ENCODE peak calls at places on chromosomes 1 and 21, in four cellular contexts. P is MV-4-11, Q is NCI-H1092, G is HTR-8/SVneo. E is an unnamed sample.

GRCh38 chr1:173661271-173661670 is 8.4 kb downstream of the ANKRD45 start:
- DNase-seq in G (no peak), P (no peak), Q (no peak), E (no peak)

GRCh38 chr1:110187139-110187890 is 22.8 kb upstream of the KCNC4 start:
- DNase-seq in G (peak; percentile 35), P (no peak), Q (no peak), E (no peak)

GRCh38 chr1:177424746-177425145 is 254.0 kb downstream of the BRINP2 start:
- DNase-seq in P (no peak), Q (no peak), G (no peak), E (no peak)

GRCh38 chr21:26097475-26097874 is 73.1 kb downstream of the APP start:
- DNase-seq in G (no peak), P (no peak), Q (no peak), E (no peak)

GRCh38 chr1:27763358-27763757 is 9.7 kb upstream of the STX12 start:
- DNase-seq in Q (no peak), G (no peak), P (no peak), E (no peak)

GRCh38 chr1:24754229-24754628 is 9.0 kb downstream of the CLIC4 start:
- DNase-seq in P (no peak), Q (no peak), G (no peak), E (no peak)

GRCh38 chr1:172002725-172003345 is 161.5 kb downstream of the DNM3 start:
- DNase-seq in G (peak; percentile 4), Q (no peak), P (peak; percentile 34), E (no peak)

GRCh38 chr1:220076861-220077762 is 12.5 kb downstream of the BPNT1 start:
- DNase-seq in Q (no peak), P (no peak), G (no peak), E (no peak)

GRCh38 chr1:46062651-46063319 is 69.6 kb downstream of the PIK3R3 start:
- DNase-seq in P (peak; percentile 24), Q (no peak), G (no peak), E (no peak)

GRCh38 chr1:186050360-186050759 is 316.2 kb downstream of the HMCN1 start:
- DNase-seq in P (no peak), G (no peak), Q (no peak), E (no peak)

GRCh38 chr1:206116191-206116872 is 856 bp downstream of the AVPR1B start:
- DNase-seq in Q (no peak), P (no peak), G (no peak), E (no peak)

GRCh38 chr1:205232945-205233397 is 5.2 kb downstream of the TMCC2 start:
- DNase-seq in P (no peak), G (no peak), Q (no peak), E (no peak)

GRCh38 chr1:232669981-232670763 is 40.2 kb upstream of the SIPA1L2 start:
- DNase-seq in G (peak; percentile 58), Q (no peak), P (no peak), E (no peak)

GRCh38 chr1:59323879-59324278 is 27.0 kb downstream of the FGGY start:
- DNase-seq in Q (no peak), P (no peak), G (no peak), E (no peak)

GRCh38 chr1:246329900-246330299 is 177.2 kb downstream of the SMYD3 start:
- DNase-seq in G (no peak), P (no peak), Q (no peak), E (peak; percentile 41)

GRCh38 chr1:59768752-59769411 is 45.9 kb upstream of the HOOK1 start:
- DNase-seq in P (peak; percentile 14), G (no peak), Q (peak; percentile 16), E (no peak)

GRCh38 chr1:19287436-19288185 is 959 bp downstream of the AKR7A3 start:
- DNase-seq in G (no peak), Q (no peak), P (no peak), E (no peak)

GRCh38 chr1:175520186-175520585 is 223.2 kb downstream of the TNR start:
- DNase-seq in Q (no peak), G (no peak), P (no peak), E (no peak)

GRCh38 chr1:10399487-10399917 is 638 bp downstream of the PGD start:
- DNase-seq in G (no peak), Q (no peak), P (peak; percentile 21), E (no peak)

GRCh38 chr1:162391790-162392563 is 10.4 kb downstream of the C1orf226 start:
- DNase-seq in P (peak; percentile 68), Q (peak; percentile 12), G (peak; percentile 19), E (peak; percentile 35)

GRCh38 chr1:43367026-43367903 is 546 bp downstream of the ELOVL1 start:
- DNase-seq in G (peak; percentile 48), P (no peak), Q (no peak), E (peak; percentile 76)

GRCh38 chr1:19156676-19157075 is 53.4 kb downstream of the UBR4 start:
- DNase-seq in P (peak; percentile 29), Q (no peak), G (no peak), E (no peak)

GRCh38 chr1:109050228-109050995 is 8.5 kb upstream of the WDR47 start:
- DNase-seq in Q (no peak), G (no peak), P (no peak), E (no peak)

GRCh38 chr1:19582318-19582717 is 61.8 kb upstream of the NBL1 start:
- DNase-seq in P (peak; percentile 10), G (peak; percentile 18), Q (peak; percentile 21), E (peak; percentile 39)

GRCh38 chr1:170145691-170146676 is at the start of gene NTMT2:
- DNase-seq in Q (peak; percentile 71), P (no peak), G (no peak), E (no peak)

GRCh38 chr1:203340112-203340804 is 10.7 kb downstream of the FMOD start:
- DNase-seq in G (peak; percentile 90), Q (peak; percentile 88), P (peak; percentile 68), E (peak; percentile 72)

GRCh38 chr1:182580736-182581135 is 8.3 kb downstream of the RNASEL start:
- DNase-seq in G (no peak), P (no peak), Q (no peak), E (no peak)

GRCh38 chr1:94514095-94514727 is 27.3 kb downstream of the F3 start:
- DNase-seq in G (no peak), Q (peak; percentile 9), P (peak; percentile 24), E (no peak)